ENCODE peak calls at places on chromosomes 12 and 14, in eight cellular contexts. N, Z, H, C, Y, U, F and D are unnamed samples.

GRCh38 chr14:100065161-100065871 is at the start of gene EVL:
- DNase-seq in N (no peak), Z (no peak), H (no peak), C (no peak), Y (no peak), U (peak), F (no peak), D (peak)

GRCh38 chr12:2177003-2177402 is 124.2 kb downstream of the CACNA1C start:
- DNase-seq in N (no peak), Z (no peak), H (no peak), C (no peak), Y (no peak), U (no peak), F (no peak), D (no peak)

GRCh38 chr12:51836833-51837184 is 11.7 kb downstream of the FIGNL2 start:
- DNase-seq in N (no peak), Z (no peak), H (no peak), C (no peak), Y (no peak), U (no peak), F (no peak), D (no peak)

GRCh38 chr14:73211251-73211650 is 26.1 kb upstream of the PAPLN start:
- DNase-seq in N (no peak), Z (no peak), H (no peak), C (no peak), Y (no peak), U (no peak), F (no peak), D (no peak)

GRCh38 chr12:28569698-28570411 is 379.6 kb downstream of the CCDC91 start:
- DNase-seq in N (no peak), Z (no peak), H (peak), C (no peak), Y (no peak), U (no peak), F (peak), D (no peak)

GRCh38 chr14:58663494-58664111 is 25.8 kb downstream of the DACT1 start:
- DNase-seq in N (no peak), Z (peak), H (no peak), C (peak), Y (no peak), U (no peak), F (no peak), D (no peak)

GRCh38 chr12:111074559-111074958 is 154.2 kb upstream of the MYL2 start:
- DNase-seq in N (no peak), Z (no peak), H (no peak), C (no peak), Y (no peak), U (no peak), F (no peak), D (no peak)

GRCh38 chr12:89350661-89351488 is 1.4 kb downstream of the DUSP6 start:
- DNase-seq in N (no peak), Z (no peak), H (no peak), C (no peak), Y (peak), U (peak), F (no peak), D (peak)

GRCh38 chr12:107622005-107622404 is 63.6 kb upstream of the PWP1 start:
- DNase-seq in N (no peak), Z (peak), H (no peak), C (no peak), Y (no peak), U (no peak), F (peak), D (no peak)

GRCh38 chr12:31267966-31268365 is 58.0 kb downstream of the SINHCAF start:
- DNase-seq in N (no peak), Z (no peak), H (no peak), C (no peak), Y (no peak), U (no peak), F (no peak), D (no peak)

GRCh38 chr14:87877877-87878276 is 115.1 kb downstream of the GALC start:
- DNase-seq in N (no peak), Z (no peak), H (no peak), C (no peak), Y (no peak), U (no peak), F (peak), D (no peak)

GRCh38 chr14:67285876-67286452 is 44.7 kb downstream of the PALS1 start:
- DNase-seq in N (no peak), Z (peak), H (peak), C (peak), Y (no peak), U (peak), F (peak), D (no peak)

GRCh38 chr14:57747036-57747435 is 118.9 kb downstream of the SLC35F4 start:
- DNase-seq in N (no peak), Z (no peak), H (no peak), C (no peak), Y (peak), U (no peak), F (peak), D (peak)

GRCh38 chr14:73267474-73267873 is 30.2 kb downstream of the PAPLN start:
- DNase-seq in N (no peak), Z (no peak), H (no peak), C (no peak), Y (no peak), U (no peak), F (no peak), D (no peak)